ENCODE peak calls at places on chromosomes 11 and 22, in seven cellular contexts. U is pancreas, N is left ventricle myocardium inferior, Z is colonic mucosa, A is fibroblast of lung, T is breast epithelium, C is GM23248. S is an unnamed sample. For H3K27me3 and H3K36me3, the result is how much of the 10 kb centered on the place peaks cover.

GRCh38 chr22:47293368-47294221 is 531.1 kb downstream of the TBC1D22A start:
- DNase-seq in U (no peak), N (no peak), Z (no peak), A (no peak), T (peak), C (no peak), S (no peak)

GRCh38 chr11:31921066-31921465 is 109.9 kb upstream of the PAX6 start:
- DNase-seq in U (no peak), N (no peak), Z (no peak), A (peak), T (no peak), C (no peak), S (no peak)

GRCh38 chr11:6618117-6619020 is 853 bp downstream of the TPP1 start:
- DNase-seq in U (no peak), N (no peak), Z (peak), A (peak), T (no peak), C (peak), S (no peak)

GRCh38 chr22:31911565-31912401 is 32.6 kb upstream of the YWHAH start:
- DNase-seq in U (no peak), N (no peak), Z (peak), A (no peak), T (no peak), C (no peak), S (no peak)

GRCh38 chr11:118251858-118252652 is at the start of gene MPZL3:
- DNase-seq in U (peak), N (peak), Z (peak), A (peak), T (peak), C (peak), S (peak)

GRCh38 chr11:60788401-60789110 is 3.4 kb downstream of the MS4A10 start:
- DNase-seq in U (no peak), N (peak), Z (no peak), A (no peak), T (no peak), C (no peak), S (peak)

GRCh38 chr22:47837703-47838102 is 1075.3 kb downstream of the TBC1D22A start:
- DNase-seq in U (no peak), N (no peak), Z (no peak), A (peak), T (no peak), C (peak), S (peak)

GRCh38 chr11:78952188-78952587 is 377.5 kb upstream of the NARS2 start:
- DNase-seq in U (no peak), N (no peak), Z (no peak), A (no peak), T (no peak), C (no peak), S (no peak)

GRCh38 chr11:70769106-70769505 is 370.8 kb downstream of the CTTN start:
- DNase-seq in U (no peak), N (no peak), Z (no peak), A (no peak), T (no peak), C (no peak), S (no peak)

GRCh38 chr11:14460147-14460546 is 39.5 kb downstream of the COPB1 start:
- DNase-seq in U (no peak), N (no peak), Z (no peak), A (no peak), T (no peak), C (no peak), S (no peak)

GRCh38 chr22:24142241-24142640 is 39.0 kb upstream of the SUSD2 start:
- DNase-seq in U (no peak), N (no peak), Z (no peak), A (no peak), T (no peak), C (no peak), S (no peak)

GRCh38 chr11:74678041-74678440 is 53.2 kb downstream of the CHRDL2 start:
- DNase-seq in U (no peak), N (no peak), Z (no peak), A (no peak), T (peak), C (no peak), S (no peak)

GRCh38 chr22:50674127-50674493 is 1.5 kb downstream of the SHANK3 start:
- DNase-seq in U (no peak), N (no peak), Z (no peak), A (no peak), T (no peak), C (no peak), S (no peak)

GRCh38 chr11:112523477-112523876 is 262.8 kb upstream of the PLET1 start:
- DNase-seq in U (no peak), N (peak), Z (no peak), A (no peak), T (no peak), C (peak), S (peak)

GRCh38 chr11:25065711-25066110 is 568.9 kb downstream of the LUZP2 start:
- DNase-seq in U (no peak), N (no peak), Z (no peak), A (peak), T (no peak), C (peak), S (no peak)

GRCh38 chr11:122246885-122247284 is 130.9 kb upstream of the BLID start:
- DNase-seq in U (no peak), N (no peak), Z (no peak), A (peak), T (no peak), C (peak), S (no peak)

GRCh38 chr11:117621226-117621625 is 175.8 kb downstream of the DSCAML1 start:
- DNase-seq in U (no peak), N (no peak), Z (peak), A (no peak), T (no peak), C (peak), S (no peak)

GRCh38 chr22:35612903-35613302 is 4.2 kb downstream of the MB start:
- DNase-seq in U (no peak), N (peak), Z (no peak), A (no peak), T (no peak), C (no peak), S (no peak)

GRCh38 chr11:88414385-88414861 is 76.9 kb upstream of the CTSC start:
- DNase-seq in U (no peak), N (no peak), Z (peak), A (peak), T (no peak), C (peak), S (no peak)

GRCh38 chr11:110185599-110185998 is 92.4 kb downstream of the ZC3H12C start:
- DNase-seq in U (no peak), N (no peak), Z (no peak), A (no peak), T (no peak), C (no peak), S (no peak)

GRCh38 chr11:47147250-47147649 is 29.4 kb downstream of the ARFGAP2 start:
- DNase-seq in U (no peak), N (no peak), Z (no peak), A (no peak), T (no peak), C (no peak), S (no peak)

GRCh38 chr11:86740628-86741488 is 59.5 kb upstream of the PRSS23 start:
- DNase-seq in U (no peak), N (no peak), Z (peak), A (peak), T (no peak), C (peak), S (peak)

GRCh38 chr11:78027759-78028158 is 4.7 kb upstream of the KCTD14 start:
- DNase-seq in U (no peak), N (no peak), Z (no peak), A (no peak), T (no peak), C (no peak), S (no peak)

GRCh38 chr11:119752324-119752723 is 23.3 kb upstream of the NECTIN1 start:
- DNase-seq in U (no peak), N (no peak), Z (no peak), A (no peak), T (peak), C (no peak), S (no peak)

GRCh38 chr22:37343343-37343742 is 61.0 kb downstream of the CYTH4 start:
- DNase-seq in U (no peak), N (no peak), Z (no peak), A (no peak), T (no peak), C (no peak), S (peak)

GRCh38 chr22:41768420-41768819 is 32.1 kb upstream of the CCDC134 start:
- DNase-seq in U (no peak), N (no peak), Z (no peak), A (peak), T (no peak), C (peak), S (peak)

GRCh38 chr11:44806631-44807030 is 79.9 kb downstream of the TSPAN18 start:
- DNase-seq in U (no peak), N (no peak), Z (no peak), A (no peak), T (no peak), C (no peak), S (no peak)

GRCh38 chr11:350723-351255 is 18.5 kb upstream of the B4GALNT4 start:
- DNase-seq in U (no peak), N (no peak), Z (no peak), A (no peak), T (peak), C (peak), S (no peak)

GRCh38 chr11:117198613-117199012 is 557 bp upstream of the TAGLN start:
- DNase-seq in U (no peak), N (no peak), Z (no peak), A (no peak), T (no peak), C (no peak), S (no peak)

GRCh38 chr22:49186756-49187155 is 640.9 kb downstream of the BRD1 start:
- DNase-seq in U (peak), N (no peak), Z (no peak), A (no peak), T (no peak), C (no peak), S (no peak)

GRCh38 chr22:30492144-30492543 is 13.4 kb downstream of the SEC14L4 start:
- DNase-seq in U (no peak), N (no peak), Z (no peak), A (no peak), T (no peak), C (no peak), S (no peak)

GRCh38 chr11:99494065-99494464 is 473.3 kb downstream of the CNTN5 start:
- DNase-seq in U (no peak), N (no peak), Z (no peak), A (no peak), T (no peak), C (no peak), S (no peak)

GRCh38 chr22:24806663-24807001 is 621 bp downstream of the SGSM1 start:
- DNase-seq in U (no peak), N (no peak), Z (no peak), A (no peak), T (no peak), C (no peak), S (no peak)

GRCh38 chr11:73322111-73322985 is 14.3 kb downstream of the ARHGEF17 start:
- DNase-seq in U (no peak), N (no peak), Z (no peak), A (peak), T (no peak), C (peak), S (no peak)

GRCh38 chr11:45638051-45638450 is 27.4 kb downstream of the CHST1 start:
- DNase-seq in U (no peak), N (no peak), Z (no peak), A (no peak), T (no peak), C (no peak), S (no peak)

GRCh38 chr11:109424893-109425292 is 2.9 kb downstream of the C11orf87 start:
- DNase-seq in U (peak), N (no peak), Z (peak), A (no peak), T (no peak), C (no peak), S (no peak)

GRCh38 chr11:110838808-110839207 is 126.6 kb upstream of the ARHGAP20 start:
- DNase-seq in U (no peak), N (no peak), Z (no peak), A (no peak), T (no peak), C (no peak), S (no peak)

GRCh38 chr11:128891912-128892398 is 799 bp downstream of the KCNJ5 start:
- DNase-seq in U (no peak), N (no peak), Z (no peak), A (no peak), T (no peak), C (no peak), S (no peak)
- H3K4me3 ChIP-seq in U (peak), N (peak), Z (no peak), A (no peak), T (peak), C (no peak), S (no peak)

GRCh38 chr11:10307022-10307410 is 2.1 kb downstream of the ADM start:
- DNase-seq in U (no peak), N (no peak), Z (no peak), A (peak), T (no peak), C (no peak), S (no peak)
- H3K27me3 ChIP-seq in U (under half), N (under half), Z (under half), A (under half), T (under half), C (under half), S (under half)

DNA sequence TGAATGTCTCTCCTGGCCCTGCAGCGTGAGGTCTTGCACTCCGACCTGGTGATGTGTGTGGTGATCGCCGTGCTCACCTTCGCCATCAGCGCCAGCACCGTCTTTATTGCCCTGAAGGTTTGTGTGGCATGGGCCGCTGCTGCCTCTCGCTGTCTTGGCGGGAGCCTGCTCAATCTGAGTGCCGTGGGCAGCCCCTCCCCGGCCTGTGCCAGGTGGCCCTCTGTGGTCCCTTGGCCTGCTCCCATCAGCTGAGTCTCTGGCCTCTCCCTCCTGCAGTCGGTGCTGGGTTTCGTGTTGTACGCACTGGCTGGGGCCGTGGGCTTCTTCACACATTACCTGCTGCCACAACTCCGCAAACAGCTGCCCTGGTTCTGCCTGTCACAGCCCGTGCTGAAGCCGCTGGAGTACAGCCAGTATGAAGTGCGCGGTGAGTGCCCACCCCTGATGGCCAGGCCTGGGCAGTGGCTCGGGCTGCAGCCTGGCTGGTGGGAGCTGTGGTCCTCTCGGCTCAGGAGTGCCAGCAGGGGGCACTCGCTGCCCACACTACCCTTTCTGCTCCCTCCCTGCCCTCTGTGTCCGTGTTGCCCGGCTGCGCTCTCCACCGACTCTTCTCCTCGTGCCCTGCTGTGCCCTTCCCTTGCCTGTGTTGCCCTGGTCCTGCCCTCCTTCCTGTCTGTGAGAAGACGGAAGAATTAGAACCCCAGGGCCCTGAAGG is 10.2 kb downstream of the PCNX3 start:
- DNase-seq in U (no peak), N (peak), Z (peak), A (no peak), T (no peak), C (peak), S (no peak)
- H3K36me3 ChIP-seq in U (under half), N (half or more), Z (under half), A (under half), T (under half), C (under half), S (half or more)

GRCh38 chr22:43345761-43346261 is 2.6 kb upstream of the SCUBE1 start:
- DNase-seq in U (no peak), N (no peak), Z (no peak), A (no peak), T (no peak), C (peak), S (no peak)
- H3K4me3 ChIP-seq in U (no peak), N (no peak), Z (no peak), A (no peak), T (no peak), C (no peak), S (no peak)

GRCh38 chr11:43547900-43548381 is 132.6 kb upstream of the HSD17B12 start:
- DNase-seq in U (peak), N (peak), Z (no peak), A (no peak), T (no peak), C (peak), S (peak)
- H3K27me3 ChIP-seq in U (under half), N (half or more), Z (under half), A (under half), T (under half), C (under half), S (under half)

DNA sequence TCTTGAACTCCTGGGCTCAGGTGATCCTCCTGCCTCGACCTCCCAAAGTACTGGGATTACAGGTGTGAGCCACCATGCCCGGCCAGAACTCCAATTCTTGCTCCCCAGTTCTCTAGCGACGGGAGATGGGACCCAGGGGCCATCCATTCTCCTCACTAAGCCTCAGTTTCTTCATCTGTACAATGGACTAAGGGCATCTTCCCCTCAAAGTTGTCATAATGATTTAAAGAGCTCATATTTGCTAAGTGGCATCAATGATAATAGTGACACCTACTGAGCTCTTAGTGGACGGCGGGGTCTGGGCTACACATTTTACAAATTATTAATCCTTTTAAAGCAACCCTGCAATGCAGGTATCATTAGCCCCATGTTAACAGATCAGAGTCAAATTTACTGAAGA is 34.5 kb downstream of the KIAA0930 start:
- DNase-seq in U (no peak), N (no peak), Z (no peak), A (no peak), T (no peak), C (no peak), S (no peak)
- H3K36me3 ChIP-seq in U (under half), N (under half), Z (under half), A (under half), T (under half), C (under half), S (under half)

DNA sequence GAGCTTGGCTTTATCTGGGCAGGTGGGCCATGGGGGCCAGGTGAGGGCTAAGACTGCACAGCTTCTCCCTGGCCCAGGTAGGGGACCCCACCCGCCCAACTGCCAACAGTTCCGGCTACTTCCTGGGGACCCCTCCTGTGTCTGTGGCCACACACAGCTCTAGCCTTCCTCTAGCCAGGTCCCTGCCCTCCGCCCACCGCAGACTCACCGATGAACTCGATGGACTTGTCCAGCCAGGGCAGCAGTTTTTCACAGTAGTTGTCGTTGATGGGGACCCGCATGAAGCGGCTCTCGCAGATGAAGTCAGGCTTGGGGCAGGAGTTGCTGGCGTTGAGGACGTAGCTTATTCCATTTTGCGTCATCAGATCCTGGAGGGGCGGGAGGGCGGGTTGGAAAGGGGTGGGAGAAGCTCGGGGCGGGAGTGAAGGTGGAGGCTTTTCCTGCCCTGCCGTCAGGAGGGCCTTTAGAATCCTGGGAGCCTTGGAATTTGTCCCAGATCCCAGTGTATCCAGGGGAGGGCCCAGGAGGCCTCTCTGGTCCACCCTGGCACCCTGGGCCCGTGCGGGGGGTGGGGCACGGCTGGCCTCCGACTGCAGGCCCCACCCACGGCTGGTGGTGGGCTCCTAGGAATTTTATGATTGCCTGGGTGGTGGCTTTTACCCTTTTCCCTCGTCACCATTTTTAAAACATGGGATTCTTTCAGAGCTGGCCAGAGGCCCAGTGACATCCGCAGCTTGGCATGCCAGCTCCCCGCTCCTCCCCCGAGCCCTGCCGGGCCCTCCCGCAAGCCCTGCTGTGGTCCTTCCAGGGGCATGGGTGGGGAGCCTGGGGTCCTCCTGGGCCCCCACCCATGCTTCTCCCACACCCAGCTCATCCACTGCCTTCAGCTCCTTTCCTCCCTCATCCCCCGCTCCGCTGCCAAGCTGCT is 13.9 kb downstream of the DUSP8 start:
- DNase-seq in U (peak), N (no peak), Z (peak), A (peak), T (no peak), C (peak), S (peak)
- H3K4me3 ChIP-seq in U (no peak), N (peak), Z (no peak), A (no peak), T (peak), C (no peak), S (peak)

DNA sequence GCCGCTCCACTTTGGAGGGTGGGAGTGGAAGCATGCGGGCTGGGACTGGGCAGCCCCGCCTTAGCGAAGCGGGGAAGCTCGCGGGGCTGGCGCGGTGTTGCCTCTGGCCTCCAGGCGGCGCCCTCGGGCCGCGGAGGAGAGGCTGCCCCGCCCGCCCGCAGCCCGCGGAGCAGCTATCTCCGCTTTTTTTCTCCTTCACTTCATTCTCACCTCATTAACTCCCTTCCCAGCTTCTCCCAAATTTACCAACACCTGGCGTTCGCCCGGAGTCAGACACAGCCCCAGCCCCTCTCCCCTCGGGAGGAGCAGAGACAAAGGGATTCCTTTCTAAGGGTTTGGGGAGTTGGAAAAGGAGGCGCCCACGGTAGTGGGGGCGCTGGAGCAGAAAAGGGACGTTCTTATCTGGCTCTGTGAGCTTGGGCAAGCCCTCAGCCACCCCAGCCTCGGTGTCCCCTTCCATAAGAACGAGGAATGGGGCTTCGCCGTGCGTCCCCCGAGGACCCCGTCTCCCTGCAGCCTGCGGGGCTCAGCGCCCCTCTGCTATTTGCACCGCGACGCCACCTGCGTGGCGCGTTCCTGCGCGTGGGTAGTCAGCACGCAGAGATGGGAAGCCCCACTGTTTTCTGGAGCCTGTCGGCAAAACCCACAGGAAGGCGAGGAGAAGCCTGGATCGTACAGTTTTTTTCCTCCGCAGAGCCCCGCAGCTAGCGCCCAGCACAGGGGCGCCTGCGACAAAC is 1.5 kb upstream of the WNT11 start:
- DNase-seq in U (peak), N (peak), Z (peak), A (peak), T (peak), C (peak), S (peak)
- H3K27me3 ChIP-seq in U (under half), N (under half), Z (under half), A (half or more), T (under half), C (under half), S (under half)

S was measured in MG63.